ENCODE peak calls at places on chromosomes 4 and X, in ten cellular contexts. One of them, this sample, is unnamed.

GRCh38 chr4:183424109-183424751 is 20.2 kb upstream of the CDKN2AIP start:
- DNase-seq in left ventricle myocardium superior: no peak
- DNase-seq in cardiac fibroblast: no peak
- DNase-seq in iPS-NIHi11: no peak
- DNase-seq in lung: no peak
- DNase-seq in H9: peak
- DNase-seq in KBM-7: no peak
- DNase-seq in natural killer cell: no peak
- DNase-seq in stimulated activated CD4-positive, alpha-beta T cell treated with anti-CD3 and anti-CD28 coated beads, Interleukin-1b, Interleukin-23, amount 100 ng/mL, for 1 hour: no peak
- DNase-seq in amniotic stem cell: no peak
- DNase-seq in this sample: no peak

GRCh38 chrX:51421972-51422371 is 74.4 kb downstream of the NUDT11 start:
- DNase-seq in left ventricle myocardium superior: no peak
- DNase-seq in cardiac fibroblast: no peak
- DNase-seq in iPS-NIHi11: no peak
- DNase-seq in lung: no peak
- DNase-seq in H9: no peak
- DNase-seq in KBM-7: no peak
- DNase-seq in natural killer cell: no peak
- DNase-seq in stimulated activated CD4-positive, alpha-beta T cell treated with anti-CD3 and anti-CD28 coated beads, Interleukin-1b, Interleukin-23, amount 100 ng/mL, for 1 hour: no peak
- DNase-seq in amniotic stem cell: no peak
- DNase-seq in this sample: no peak

GRCh38 chr4:76997454-76997853 is 47.9 kb downstream of the SEPTIN11 start:
- DNase-seq in left ventricle myocardium superior: peak
- DNase-seq in cardiac fibroblast: no peak
- DNase-seq in iPS-NIHi11: no peak
- DNase-seq in lung: no peak
- DNase-seq in H9: no peak
- DNase-seq in KBM-7: no peak
- DNase-seq in natural killer cell: no peak
- DNase-seq in stimulated activated CD4-positive, alpha-beta T cell treated with anti-CD3 and anti-CD28 coated beads, Interleukin-1b, Interleukin-23, amount 100 ng/mL, for 1 hour: no peak
- DNase-seq in amniotic stem cell: no peak
- DNase-seq in this sample: no peak

GRCh38 chr4:47218631-47219030 is 187.3 kb downstream of the GABRB1 start:
- DNase-seq in left ventricle myocardium superior: no peak
- DNase-seq in cardiac fibroblast: no peak
- DNase-seq in iPS-NIHi11: no peak
- DNase-seq in lung: no peak
- DNase-seq in H9: no peak
- DNase-seq in KBM-7: no peak
- DNase-seq in natural killer cell: no peak
- DNase-seq in stimulated activated CD4-positive, alpha-beta T cell treated with anti-CD3 and anti-CD28 coated beads, Interleukin-1b, Interleukin-23, amount 100 ng/mL, for 1 hour: no peak
- DNase-seq in amniotic stem cell: no peak
- DNase-seq in this sample: no peak

GRCh38 chr4:78242071-78242470 is 184.9 kb downstream of the FRAS1 start:
- DNase-seq in left ventricle myocardium superior: no peak
- DNase-seq in cardiac fibroblast: peak
- DNase-seq in iPS-NIHi11: no peak
- DNase-seq in lung: no peak
- DNase-seq in H9: no peak
- DNase-seq in KBM-7: no peak
- DNase-seq in natural killer cell: no peak
- DNase-seq in stimulated activated CD4-positive, alpha-beta T cell treated with anti-CD3 and anti-CD28 coated beads, Interleukin-1b, Interleukin-23, amount 100 ng/mL, for 1 hour: no peak
- DNase-seq in amniotic stem cell: no peak
- DNase-seq in this sample: no peak

GRCh38 chrX:150504399-150505186 is 63.8 kb upstream of the MTM1 start:
- DNase-seq in left ventricle myocardium superior: no peak
- DNase-seq in cardiac fibroblast: no peak
- DNase-seq in iPS-NIHi11: no peak
- DNase-seq in lung: no peak
- DNase-seq in H9: no peak
- DNase-seq in KBM-7: no peak
- DNase-seq in natural killer cell: no peak
- DNase-seq in stimulated activated CD4-positive, alpha-beta T cell treated with anti-CD3 and anti-CD28 coated beads, Interleukin-1b, Interleukin-23, amount 100 ng/mL, for 1 hour: no peak
- DNase-seq in amniotic stem cell: no peak
- DNase-seq in this sample: no peak

GRCh38 chr4:133162941-133163340 is 13.8 kb downstream of the PCDH10 start:
- DNase-seq in left ventricle myocardium superior: no peak
- DNase-seq in cardiac fibroblast: no peak
- DNase-seq in iPS-NIHi11: no peak
- DNase-seq in lung: no peak
- DNase-seq in H9: no peak
- DNase-seq in KBM-7: no peak
- DNase-seq in natural killer cell: no peak
- DNase-seq in stimulated activated CD4-positive, alpha-beta T cell treated with anti-CD3 and anti-CD28 coated beads, Interleukin-1b, Interleukin-23, amount 100 ng/mL, for 1 hour: no peak
- DNase-seq in amniotic stem cell: no peak
- DNase-seq in this sample: no peak

GRCh38 chr4:150009533-150009932 is 68.7 kb upstream of the DCLK2 start:
- DNase-seq in left ventricle myocardium superior: no peak
- DNase-seq in cardiac fibroblast: peak
- DNase-seq in iPS-NIHi11: no peak
- DNase-seq in lung: no peak
- DNase-seq in H9: no peak
- DNase-seq in KBM-7: no peak
- DNase-seq in natural killer cell: no peak
- DNase-seq in stimulated activated CD4-positive, alpha-beta T cell treated with anti-CD3 and anti-CD28 coated beads, Interleukin-1b, Interleukin-23, amount 100 ng/mL, for 1 hour: no peak
- DNase-seq in amniotic stem cell: no peak
- DNase-seq in this sample: no peak

GRCh38 chr4:139956436-139957107 is 197.4 kb downstream of the MAML3 start:
- DNase-seq in left ventricle myocardium superior: no peak
- DNase-seq in cardiac fibroblast: peak
- DNase-seq in iPS-NIHi11: no peak
- DNase-seq in lung: no peak
- DNase-seq in H9: no peak
- DNase-seq in KBM-7: no peak
- DNase-seq in natural killer cell: no peak
- DNase-seq in stimulated activated CD4-positive, alpha-beta T cell treated with anti-CD3 and anti-CD28 coated beads, Interleukin-1b, Interleukin-23, amount 100 ng/mL, for 1 hour: no peak
- DNase-seq in amniotic stem cell: no peak
- DNase-seq in this sample: no peak

GRCh38 chr4:140789752-140790151 is 33.6 kb upstream of the TBC1D9 start:
- DNase-seq in left ventricle myocardium superior: no peak
- DNase-seq in cardiac fibroblast: peak
- DNase-seq in iPS-NIHi11: no peak
- DNase-seq in lung: no peak
- DNase-seq in H9: no peak
- DNase-seq in KBM-7: no peak
- DNase-seq in natural killer cell: no peak
- DNase-seq in stimulated activated CD4-positive, alpha-beta T cell treated with anti-CD3 and anti-CD28 coated beads, Interleukin-1b, Interleukin-23, amount 100 ng/mL, for 1 hour: no peak
- DNase-seq in amniotic stem cell: no peak
- DNase-seq in this sample: no peak

GRCh38 chr4:90799895-90800294 is 672.7 kb downstream of the CCSER1 start:
- DNase-seq in left ventricle myocardium superior: no peak
- DNase-seq in cardiac fibroblast: no peak
- DNase-seq in iPS-NIHi11: no peak
- DNase-seq in lung: no peak
- DNase-seq in H9: no peak
- DNase-seq in KBM-7: no peak
- DNase-seq in natural killer cell: no peak
- DNase-seq in stimulated activated CD4-positive, alpha-beta T cell treated with anti-CD3 and anti-CD28 coated beads, Interleukin-1b, Interleukin-23, amount 100 ng/mL, for 1 hour: no peak
- DNase-seq in amniotic stem cell: no peak
- DNase-seq in this sample: no peak

GRCh38 chrX:53716328-53717088 is 30.0 kb upstream of the HUWE1 start:
- DNase-seq in left ventricle myocardium superior: no peak
- DNase-seq in cardiac fibroblast: no peak
- DNase-seq in iPS-NIHi11: no peak
- DNase-seq in lung: no peak
- DNase-seq in H9: no peak
- DNase-seq in KBM-7: peak
- DNase-seq in natural killer cell: peak
- DNase-seq in stimulated activated CD4-positive, alpha-beta T cell treated with anti-CD3 and anti-CD28 coated beads, Interleukin-1b, Interleukin-23, amount 100 ng/mL, for 1 hour: no peak
- DNase-seq in amniotic stem cell: no peak
- DNase-seq in this sample: no peak

GRCh38 chrX:74535211-74535621 is 79.2 kb downstream of the RLIM start:
- DNase-seq in left ventricle myocardium superior: no peak
- DNase-seq in cardiac fibroblast: peak
- DNase-seq in iPS-NIHi11: peak
- DNase-seq in lung: no peak
- DNase-seq in H9: peak
- DNase-seq in KBM-7: no peak
- DNase-seq in natural killer cell: no peak
- DNase-seq in stimulated activated CD4-positive, alpha-beta T cell treated with anti-CD3 and anti-CD28 coated beads, Interleukin-1b, Interleukin-23, amount 100 ng/mL, for 1 hour: no peak
- DNase-seq in amniotic stem cell: no peak
- DNase-seq in this sample: no peak

GRCh38 chr4:7970031-7970946 is 30.6 kb upstream of the AFAP1 start:
- DNase-seq in left ventricle myocardium superior: no peak
- DNase-seq in cardiac fibroblast: peak
- DNase-seq in iPS-NIHi11: peak
- DNase-seq in lung: no peak
- DNase-seq in H9: no peak
- DNase-seq in KBM-7: no peak
- DNase-seq in natural killer cell: peak
- DNase-seq in stimulated activated CD4-positive, alpha-beta T cell treated with anti-CD3 and anti-CD28 coated beads, Interleukin-1b, Interleukin-23, amount 100 ng/mL, for 1 hour: no peak
- DNase-seq in amniotic stem cell: no peak
- DNase-seq in this sample: peak

GRCh38 chr4:173436149-173436579 is 37.2 kb upstream of the SCRG1 start:
- DNase-seq in left ventricle myocardium superior: no peak
- DNase-seq in cardiac fibroblast: peak
- DNase-seq in iPS-NIHi11: peak
- DNase-seq in lung: no peak
- DNase-seq in H9: no peak
- DNase-seq in KBM-7: no peak
- DNase-seq in natural killer cell: no peak
- DNase-seq in stimulated activated CD4-positive, alpha-beta T cell treated with anti-CD3 and anti-CD28 coated beads, Interleukin-1b, Interleukin-23, amount 100 ng/mL, for 1 hour: no peak
- DNase-seq in amniotic stem cell: peak
- DNase-seq in this sample: no peak

GRCh38 chr4:4820264-4820663 is 39.2 kb upstream of the MSX1 start:
- DNase-seq in left ventricle myocardium superior: no peak
- DNase-seq in cardiac fibroblast: no peak
- DNase-seq in iPS-NIHi11: no peak
- DNase-seq in lung: no peak
- DNase-seq in H9: no peak
- DNase-seq in KBM-7: no peak
- DNase-seq in natural killer cell: no peak
- DNase-seq in stimulated activated CD4-positive, alpha-beta T cell treated with anti-CD3 and anti-CD28 coated beads, Interleukin-1b, Interleukin-23, amount 100 ng/mL, for 1 hour: no peak
- DNase-seq in amniotic stem cell: no peak
- DNase-seq in this sample: no peak

GRCh38 chr4:156820931-156821330 is 150.7 kb downstream of the PDGFC start:
- DNase-seq in left ventricle myocardium superior: no peak
- DNase-seq in cardiac fibroblast: peak
- DNase-seq in iPS-NIHi11: no peak
- DNase-seq in lung: no peak
- DNase-seq in H9: no peak
- DNase-seq in KBM-7: no peak
- DNase-seq in natural killer cell: no peak
- DNase-seq in stimulated activated CD4-positive, alpha-beta T cell treated with anti-CD3 and anti-CD28 coated beads, Interleukin-1b, Interleukin-23, amount 100 ng/mL, for 1 hour: no peak
- DNase-seq in amniotic stem cell: no peak
- DNase-seq in this sample: no peak

GRCh38 chrX:66200855-66201795 is 37.1 kb downstream of the HEPH start:
- DNase-seq in left ventricle myocardium superior: no peak
- DNase-seq in cardiac fibroblast: peak
- DNase-seq in iPS-NIHi11: no peak
- DNase-seq in lung: no peak
- DNase-seq in H9: no peak
- DNase-seq in KBM-7: peak
- DNase-seq in natural killer cell: no peak
- DNase-seq in stimulated activated CD4-positive, alpha-beta T cell treated with anti-CD3 and anti-CD28 coated beads, Interleukin-1b, Interleukin-23, amount 100 ng/mL, for 1 hour: no peak
- DNase-seq in amniotic stem cell: peak
- DNase-seq in this sample: no peak

GRCh38 chr4:83010111-83010521 is 507 bp downstream of the LIN54 start:
- DNase-seq in left ventricle myocardium superior: no peak
- DNase-seq in cardiac fibroblast: peak
- DNase-seq in iPS-NIHi11: no peak
- DNase-seq in lung: no peak
- DNase-seq in H9: no peak
- DNase-seq in KBM-7: peak
- DNase-seq in natural killer cell: no peak
- DNase-seq in stimulated activated CD4-positive, alpha-beta T cell treated with anti-CD3 and anti-CD28 coated beads, Interleukin-1b, Interleukin-23, amount 100 ng/mL, for 1 hour: no peak
- DNase-seq in amniotic stem cell: peak
- DNase-seq in this sample: no peak

GRCh38 chr4:79857811-79858210 is 215.2 kb downstream of the ANTXR2 start:
- DNase-seq in left ventricle myocardium superior: no peak
- DNase-seq in cardiac fibroblast: no peak
- DNase-seq in iPS-NIHi11: no peak
- DNase-seq in lung: no peak
- DNase-seq in H9: no peak
- DNase-seq in KBM-7: no peak
- DNase-seq in natural killer cell: no peak
- DNase-seq in stimulated activated CD4-positive, alpha-beta T cell treated with anti-CD3 and anti-CD28 coated beads, Interleukin-1b, Interleukin-23, amount 100 ng/mL, for 1 hour: no peak
- DNase-seq in amniotic stem cell: no peak
- DNase-seq in this sample: no peak

GRCh38 chr4:59966758-59967157 is 1233.4 kb upstream of the ADGRL3 start:
- DNase-seq in left ventricle myocardium superior: no peak
- DNase-seq in cardiac fibroblast: no peak
- DNase-seq in iPS-NIHi11: no peak
- DNase-seq in lung: no peak
- DNase-seq in H9: no peak
- DNase-seq in KBM-7: no peak
- DNase-seq in natural killer cell: no peak
- DNase-seq in stimulated activated CD4-positive, alpha-beta T cell treated with anti-CD3 and anti-CD28 coated beads, Interleukin-1b, Interleukin-23, amount 100 ng/mL, for 1 hour: no peak
- DNase-seq in amniotic stem cell: no peak
- DNase-seq in this sample: no peak

GRCh38 chrX:129522184-129523059 is 868 bp downstream of the SMARCA1 start:
- DNase-seq in left ventricle myocardium superior: peak
- DNase-seq in cardiac fibroblast: peak
- DNase-seq in iPS-NIHi11: peak
- DNase-seq in lung: peak
- DNase-seq in H9: peak
- DNase-seq in KBM-7: peak
- DNase-seq in natural killer cell: no peak
- DNase-seq in stimulated activated CD4-positive, alpha-beta T cell treated with anti-CD3 and anti-CD28 coated beads, Interleukin-1b, Interleukin-23, amount 100 ng/mL, for 1 hour: no peak
- DNase-seq in amniotic stem cell: peak
- DNase-seq in this sample: peak

GRCh38 chrX:123833387-123833786 is 26.5 kb upstream of the XIAP start:
- DNase-seq in left ventricle myocardium superior: no peak
- DNase-seq in cardiac fibroblast: peak
- DNase-seq in iPS-NIHi11: peak
- DNase-seq in lung: peak
- DNase-seq in H9: peak
- DNase-seq in KBM-7: peak
- DNase-seq in natural killer cell: peak
- DNase-seq in stimulated activated CD4-positive, alpha-beta T cell treated with anti-CD3 and anti-CD28 coated beads, Interleukin-1b, Interleukin-23, amount 100 ng/mL, for 1 hour: peak
- DNase-seq in amniotic stem cell: no peak
- DNase-seq in this sample: no peak

GRCh38 chr4:107987916-107988762 is 1.6 kb upstream of the HADH start:
- DNase-seq in left ventricle myocardium superior: no peak
- DNase-seq in cardiac fibroblast: no peak
- DNase-seq in iPS-NIHi11: no peak
- DNase-seq in lung: no peak
- DNase-seq in H9: no peak
- DNase-seq in KBM-7: peak
- DNase-seq in natural killer cell: no peak
- DNase-seq in stimulated activated CD4-positive, alpha-beta T cell treated with anti-CD3 and anti-CD28 coated beads, Interleukin-1b, Interleukin-23, amount 100 ng/mL, for 1 hour: no peak
- DNase-seq in amniotic stem cell: no peak
- DNase-seq in this sample: no peak

GRCh38 chrX:110853610-110854009 is 58.0 kb upstream of the CHRDL1 start:
- DNase-seq in left ventricle myocardium superior: no peak
- DNase-seq in cardiac fibroblast: peak
- DNase-seq in iPS-NIHi11: peak
- DNase-seq in lung: no peak
- DNase-seq in H9: peak
- DNase-seq in KBM-7: peak
- DNase-seq in natural killer cell: no peak
- DNase-seq in stimulated activated CD4-positive, alpha-beta T cell treated with anti-CD3 and anti-CD28 coated beads, Interleukin-1b, Interleukin-23, amount 100 ng/mL, for 1 hour: no peak
- DNase-seq in amniotic stem cell: no peak
- DNase-seq in this sample: no peak

GRCh38 chr4:151485541-151486131 is 76.7 kb downstream of the FHIP1A start:
- DNase-seq in left ventricle myocardium superior: no peak
- DNase-seq in cardiac fibroblast: no peak
- DNase-seq in iPS-NIHi11: no peak
- DNase-seq in lung: no peak
- DNase-seq in H9: peak
- DNase-seq in KBM-7: no peak
- DNase-seq in natural killer cell: no peak
- DNase-seq in stimulated activated CD4-positive, alpha-beta T cell treated with anti-CD3 and anti-CD28 coated beads, Interleukin-1b, Interleukin-23, amount 100 ng/mL, for 1 hour: no peak
- DNase-seq in amniotic stem cell: no peak
- DNase-seq in this sample: no peak

GRCh38 chrX:39772057-39772832 is 325.5 kb downstream of the BCOR start:
- DNase-seq in left ventricle myocardium superior: no peak
- DNase-seq in cardiac fibroblast: no peak
- DNase-seq in iPS-NIHi11: peak
- DNase-seq in lung: no peak
- DNase-seq in H9: peak
- DNase-seq in KBM-7: peak
- DNase-seq in natural killer cell: no peak
- DNase-seq in stimulated activated CD4-positive, alpha-beta T cell treated with anti-CD3 and anti-CD28 coated beads, Interleukin-1b, Interleukin-23, amount 100 ng/mL, for 1 hour: peak
- DNase-seq in amniotic stem cell: no peak
- DNase-seq in this sample: peak

GRCh38 chr4:65367306-65367705 is 303.0 kb downstream of the EPHA5 start:
- DNase-seq in left ventricle myocardium superior: no peak
- DNase-seq in cardiac fibroblast: no peak
- DNase-seq in iPS-NIHi11: no peak
- DNase-seq in lung: no peak
- DNase-seq in H9: no peak
- DNase-seq in KBM-7: no peak
- DNase-seq in natural killer cell: no peak
- DNase-seq in stimulated activated CD4-positive, alpha-beta T cell treated with anti-CD3 and anti-CD28 coated beads, Interleukin-1b, Interleukin-23, amount 100 ng/mL, for 1 hour: no peak
- DNase-seq in amniotic stem cell: no peak
- DNase-seq in this sample: no peak

This sample was measured in right cardiac atrium.